ENCODE peak calls at places on chromosomes 13 and 19, in five cellular contexts. M, W, N, S and J are unnamed samples.

GRCh38 chr13:61486496-61486895 is 70.8 kb upstream of the PCDH20 start:
- DNase-seq in N (no peak), W (no peak), M (no peak), S (no peak), J (no peak)

GRCh38 chr19:46608581-46609345 is 7.6 kb downstream of the CALM3 start:
- DNase-seq in M (no peak), S (no peak), N (no peak), W (no peak), J (no peak)

GRCh38 chr19:13978306-13978705 is 26.0 kb downstream of the DCAF15 start:
- DNase-seq in N (no peak), W (no peak), S (peak), M (peak), J (peak)

GRCh38 chr13:30676672-30677071 is 58.7 kb upstream of the ALOX5AP start:
- DNase-seq in W (no peak), S (no peak), M (no peak), N (no peak), J (no peak)

GRCh38 chr19:45739498-45740439 is 6.5 kb downstream of the MEIOSIN start:
- DNase-seq in W (no peak), S (no peak), M (no peak), N (no peak), J (no peak)

GRCh38 chr19:45613926-45614725 is 12.1 kb upstream of the GPR4 start:
- DNase-seq in M (no peak), N (peak), W (peak), S (no peak), J (peak)

GRCh38 chr19:43469160-43469480 is 3.7 kb upstream of the LYPD3 start:
- DNase-seq in M (no peak), S (no peak), N (no peak), W (no peak), J (no peak)

GRCh38 chr13:21152251-21152899 is 24.0 kb downstream of the SKA3 start:
- DNase-seq in S (no peak), M (peak), N (no peak), W (no peak), J (no peak)

GRCh38 chr13:94344126-94344863 is 135.2 kb downstream of the DCT start:
- DNase-seq in M (no peak), S (no peak), N (no peak), W (peak), J (no peak)

GRCh38 chr13:50156140-50156539 is 140.9 kb downstream of the KCNRG start:
- DNase-seq in M (no peak), W (peak), S (no peak), N (peak), J (no peak)

GRCh38 chr13:40777166-40777956 is 6.4 kb upstream of the MRPS31 start:
- DNase-seq in N (no peak), S (no peak), W (peak), M (peak), J (no peak)

GRCh38 chr13:28117689-28118377 is 17.5 kb upstream of the FLT3 start:
- DNase-seq in W (no peak), N (no peak), S (no peak), M (no peak), J (no peak)

GRCh38 chr13:110448230-110448629 is 113.3 kb downstream of the RAB20 start:
- DNase-seq in N (peak), M (no peak), S (no peak), W (peak), J (no peak)

GRCh38 chr19:1847684-1848398 is 442 bp downstream of the REXO1 start:
- DNase-seq in N (no peak), S (peak), W (peak), M (peak), J (no peak)

GRCh38 chr13:50441141-50441540 is 402.4 kb downstream of the DLEU7 start:
- DNase-seq in N (no peak), W (no peak), M (no peak), S (no peak), J (no peak)

GRCh38 chr19:2455481-2456300 is 1.1 kb downstream of the LMNB2 start:
- DNase-seq in N (no peak), M (peak), S (peak), W (no peak), J (no peak)

GRCh38 chr19:14405758-14406644 is 13.1 kb downstream of the DDX39A start:
- DNase-seq in S (peak), M (peak), W (peak), N (peak), J (no peak)

GRCh38 chr19:13007292-13008045 is 12.2 kb downstream of the NFIX start:
- DNase-seq in N (no peak), S (peak), M (no peak), W (no peak), J (no peak)

GRCh38 chr13:50617134-50617721 is 226.3 kb downstream of the DLEU7 start:
- DNase-seq in W (peak), N (peak), M (no peak), S (no peak), J (peak)

GRCh38 chr19:13833330-13834265 is 38.4 kb downstream of the ZSWIM4 start:
- DNase-seq in N (peak), S (peak), M (peak), W (peak), J (no peak)

GRCh38 chr13:75404721-75405120 is 77.2 kb downstream of the TBC1D4 start:
- DNase-seq in S (no peak), M (no peak), W (no peak), N (no peak), J (no peak)

GRCh38 chr19:14906711-14907110 is 20.8 kb upstream of the OR7A17 start:
- DNase-seq in S (no peak), N (no peak), W (no peak), M (no peak), J (no peak)

GRCh38 chr13:60716296-60716695 is 319.3 kb downstream of the TDRD3 start:
- DNase-seq in M (no peak), S (no peak), W (no peak), N (no peak), J (no peak)

DNA sequence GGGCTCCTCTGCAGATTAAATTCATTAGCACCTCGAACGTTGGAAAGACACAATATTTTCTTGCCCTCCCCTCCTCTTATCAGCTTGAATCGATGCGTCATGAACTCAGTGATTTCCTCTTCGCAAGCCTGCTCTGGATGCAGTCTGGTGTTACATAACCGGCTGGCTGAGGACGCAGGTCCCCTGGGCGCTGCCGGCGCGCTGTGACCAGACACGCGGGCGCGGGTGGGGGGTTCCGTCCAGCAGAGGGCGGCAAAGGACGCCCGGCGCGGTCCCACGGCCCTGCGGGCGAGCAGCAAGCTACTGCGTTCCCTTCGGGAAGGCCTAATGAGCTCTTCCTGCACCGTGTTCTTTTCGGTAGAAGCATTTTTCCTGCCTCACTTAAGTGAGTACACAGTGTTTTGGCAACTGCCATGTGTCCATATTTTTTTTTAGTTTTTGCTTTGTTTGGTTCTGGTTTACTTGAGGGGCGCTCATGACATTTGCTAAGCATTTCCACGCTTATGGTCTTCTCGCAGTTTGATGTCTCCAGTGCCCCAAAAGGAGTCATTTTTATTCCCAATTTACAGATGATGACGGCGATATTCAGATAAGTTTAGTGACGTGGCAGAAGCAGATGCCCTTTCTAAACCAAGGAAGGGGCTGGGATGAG is 112.2 kb upstream of the MBNL2 start:
- DNase-seq in S (peak), N (peak), M (peak), W (peak), J (no peak)
- TF ChIP-seq CTCF in S (peak), N (peak), M (peak), W (peak), J (peak)

GRCh38 chr13:103007427-103007762 is 58.8 kb downstream of the SLC10A2 start:
- DNase-seq in S (no peak), M (no peak), W (no peak), N (no peak), J (no peak)
- H3K4me3 ChIP-seq in S (no peak), M (no peak), W (no peak), N (no peak), J (no peak)

GRCh38 chr13:98879127-98879520 is 98.7 kb downstream of the DOCK9 start:
- DNase-seq in N (no peak), M (no peak), W (no peak), S (no peak), J (no peak)
- TF ChIP-seq CTCF in N (peak), M (no peak), W (peak), S (no peak), J (no peak)

GRCh38 chr13:96473463-96474157 is 383.7 kb downstream of the HS6ST3 start:
- DNase-seq in N (peak), W (no peak), S (no peak), M (peak), J (no peak)

GRCh38 chr13:96475103-96475502 is 385.2 kb downstream of the HS6ST3 start:
- DNase-seq in W (no peak), N (no peak), M (no peak), S (no peak), J (no peak)

DNA sequence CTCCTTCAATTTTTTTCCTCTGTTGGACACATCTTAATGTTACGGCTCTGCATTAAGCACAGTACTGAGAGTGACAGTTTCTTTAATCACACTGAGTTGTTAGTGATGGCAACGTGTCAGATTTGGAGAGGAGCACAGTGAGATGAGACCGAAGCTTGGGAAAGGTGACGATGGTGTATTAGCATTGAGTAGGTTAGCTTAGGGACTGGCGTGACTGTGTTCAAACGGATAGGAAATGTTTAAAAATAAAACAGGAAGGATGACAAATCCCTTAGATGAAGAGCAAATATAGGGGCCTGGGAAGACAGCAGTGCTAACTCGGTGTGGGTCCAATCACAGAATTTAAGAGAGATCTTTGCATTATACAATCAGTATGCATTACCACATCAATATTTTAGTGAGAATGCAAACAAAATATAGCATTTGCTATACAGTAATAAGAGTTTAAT is 384.3 kb downstream of the HS6ST3 start:
- DNase-seq in N (no peak), S (no peak), W (no peak), M (no peak), J (no peak)
- H3K4me3 ChIP-seq in N (no peak), S (no peak), W (no peak), M (no peak), J (no peak)

GRCh38 chr13:89856512-89856911 is 1491.0 kb upstream of the MIR17HG start:
- DNase-seq in S (no peak), W (no peak), N (no peak), M (no peak), J (no peak)
- TF ChIP-seq CTCF in S (no peak), W (no peak), N (no peak), M (no peak), J (no peak)

DNA sequence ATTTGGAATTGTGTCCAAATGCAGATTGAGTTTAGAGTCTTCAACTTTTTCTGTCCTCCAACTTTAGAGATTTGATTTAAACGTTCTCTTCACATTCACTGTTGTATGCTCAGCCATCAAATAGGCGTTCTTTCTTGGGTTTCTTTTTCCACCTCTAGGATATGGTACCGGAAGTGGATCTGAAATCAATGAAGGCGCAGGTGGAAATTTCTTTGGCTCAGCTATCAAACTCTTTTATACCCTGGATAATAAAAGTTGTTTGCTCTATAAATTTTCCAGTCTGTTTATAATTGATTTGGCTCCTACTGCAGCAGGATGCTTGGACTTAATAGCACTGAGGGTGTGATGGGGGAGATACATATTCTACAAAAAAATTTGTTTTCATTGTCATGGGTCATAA is 1.6 kb downstream of the COG3 start:
- DNase-seq in M (no peak), N (no peak), S (no peak), W (no peak), J (no peak)
- H3K4me3 ChIP-seq in M (peak), N (peak), S (no peak), W (peak), J (peak)

DNA sequence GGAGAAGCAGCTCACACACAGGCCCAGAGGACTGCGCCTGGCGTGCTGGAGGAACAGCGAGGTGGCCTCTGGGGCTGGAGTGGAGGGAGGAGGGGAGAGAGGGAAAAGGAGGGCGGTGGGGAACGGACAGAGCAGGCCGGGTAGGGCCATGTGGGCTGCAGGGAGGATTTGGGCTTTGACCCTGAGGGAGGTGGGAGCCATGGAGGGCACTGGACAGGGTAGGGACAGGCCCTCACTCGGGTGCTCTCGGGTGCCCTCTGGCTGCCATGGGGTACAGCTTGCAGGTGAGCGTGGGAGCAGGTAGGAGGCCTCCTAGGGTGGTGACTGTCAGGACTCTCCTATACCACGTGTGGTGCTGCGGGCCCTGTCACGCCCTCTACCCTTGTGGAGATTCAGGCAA is 22.8 kb downstream of the PLIN4 start:
- DNase-seq in M (no peak), W (no peak), N (no peak), S (no peak), J (no peak)
- TF ChIP-seq CTCF in M (no peak), W (no peak), N (no peak), S (no peak), J (no peak)

GRCh38 chr19:21587549-21587948 is 82.1 kb downstream of the ZNF429 start:
- DNase-seq in M (no peak), W (no peak), S (no peak), N (no peak), J (no peak)
- H3K4me3 ChIP-seq in M (no peak), W (no peak), S (peak), N (no peak), J (no peak)